ENCODE peak calls at places on chromosomes 12 and 14, in five cellular contexts. T is epithelial cell of esophagus; G is neuronal stem cell; Q is stimulated activated CD4-positive, alpha-beta T cell treated with anti-CD3 and anti-CD28 coated beads, Interleukin-2, amount 100 ng/mL, for 48 hours; V is NCI-H2107. O is an unnamed sample.

GRCh38 chr12:29519585-29520182 is 22.2 kb upstream of the OVCH1 start:
- DNase-seq in V (no peak), G (peak), T (peak), Q (peak), O (no peak)

GRCh38 chr14:21241218-21241819 is 27.9 kb downstream of the HNRNPC start:
- DNase-seq in T (no peak), Q (no peak), G (no peak), V (no peak), O (no peak)

GRCh38 chr12:50924131-50924438 is 28.3 kb upstream of the HIGD1C start:
- DNase-seq in V (no peak), T (no peak), Q (no peak), G (no peak), O (no peak)

GRCh38 chr12:3964404-3964803 is 91.2 kb upstream of the PARP11 start:
- DNase-seq in Q (no peak), V (no peak), T (no peak), G (peak), O (no peak)

GRCh38 chr12:3777206-3777809 is 24.4 kb upstream of the CRACR2A start:
- DNase-seq in V (peak), T (peak), Q (peak), G (peak), O (peak)

GRCh38 chr14:27090716-27091115 is 492.9 kb upstream of the NOVA1 start:
- DNase-seq in V (no peak), T (no peak), G (no peak), Q (no peak), O (no peak)

GRCh38 chr12:42873401-42873800 is 283.9 kb upstream of the PRICKLE1 start:
- DNase-seq in Q (no peak), T (peak), V (no peak), G (no peak), O (no peak)

GRCh38 chr14:105096206-105096875 is 31.1 kb upstream of the GPR132 start:
- DNase-seq in G (no peak), T (no peak), V (no peak), Q (no peak), O (no peak)

GRCh38 chr12:90896164-90896563 is 58.8 kb downstream of the CCER1 start:
- DNase-seq in V (no peak), Q (no peak), G (no peak), T (peak), O (no peak)

GRCh38 chr12:42603246-42603645 is 13.7 kb upstream of the PRICKLE1 start:
- DNase-seq in G (no peak), T (no peak), V (no peak), Q (no peak), O (no peak)

GRCh38 chr14:58705066-58705465 is 67.3 kb downstream of the DACT1 start:
- DNase-seq in Q (no peak), V (no peak), T (no peak), G (no peak), O (no peak)

GRCh38 chr12:95608252-95609033 is 57.2 kb upstream of the USP44 start:
- DNase-seq in Q (no peak), V (no peak), T (peak), G (no peak), O (no peak)

GRCh38 chr12:81558031-81558430 is 201.1 kb downstream of the PPFIA2 start:
- DNase-seq in T (peak), Q (no peak), G (no peak), V (no peak), O (no peak)

GRCh38 chr12:2154050-2154449 is 101.3 kb downstream of the CACNA1C start:
- DNase-seq in V (no peak), Q (no peak), T (no peak), G (no peak), O (no peak)

GRCh38 chr14:75630695-75631452 is 29.8 kb downstream of the ERG28 start:
- DNase-seq in G (no peak), Q (no peak), T (no peak), V (peak), O (no peak)

GRCh38 chr14:76653875-76654572 is 107.2 kb upstream of the VASH1 start:
- DNase-seq in T (no peak), Q (no peak), V (no peak), G (no peak), O (no peak)

GRCh38 chr12:49541911-49542505 is 3.2 kb downstream of the KCNH3 start:
- DNase-seq in V (no peak), G (no peak), Q (no peak), T (no peak), O (no peak)

GRCh38 chr12:77521458-77522115 is 309.1 kb upstream of the NAV3 start:
- DNase-seq in T (no peak), V (no peak), Q (no peak), G (no peak), O (no peak)

GRCh38 chr12:42794811-42795210 is 205.3 kb upstream of the PRICKLE1 start:
- DNase-seq in G (no peak), T (peak), Q (no peak), V (no peak), O (no peak)

GRCh38 chr14:74246561-74246960 is 7.3 kb downstream of the VSX2 start:
- DNase-seq in G (no peak), Q (no peak), V (no peak), T (no peak), O (no peak)

GRCh38 chr14:90536511-90537191 is 139.8 kb downstream of the CALM1 start:
- DNase-seq in T (no peak), V (no peak), G (no peak), Q (no peak), O (no peak)

GRCh38 chr12:96104566-96104965 is 69.2 kb upstream of the LTA4H start:
- DNase-seq in Q (no peak), V (no peak), T (no peak), G (no peak), O (no peak)

GRCh38 chr12:69701821-69702220 is 2.7 kb upstream of the BEST3 start:
- DNase-seq in T (no peak), G (no peak), Q (no peak), V (no peak), O (no peak)

GRCh38 chr12:34215213-34215892 is 193.1 kb downstream of the ALG10 start:
- DNase-seq in Q (no peak), T (no peak), V (no peak), G (no peak), O (no peak)

GRCh38 chr12:12024958-12025682 is 45.6 kb upstream of the BCL2L14 start:
- DNase-seq in V (peak), Q (no peak), G (no peak), T (peak), O (no peak)

GRCh38 chr14:68661226-68662225 is 131.3 kb downstream of the ZFP36L1 start:
- DNase-seq in G (no peak), Q (no peak), T (no peak), V (no peak), O (no peak)

GRCh38 chr12:53956251-53956887 is 1.7 kb downstream of the HOXC12 start:
- DNase-seq in Q (no peak), T (no peak), V (no peak), G (no peak), O (no peak)

GRCh38 chr12:124730455-124730932 is 133.2 kb downstream of the SCARB1 start:
- DNase-seq in V (no peak), T (peak), G (no peak), Q (no peak), O (no peak)

O was measured in NCI-H187 treated with DMSO at 0.1 percent for 48 hours.